ENCODE peak calls at places on chromosomes 7 and 10, in nine cellular contexts. R, H, C, V, B, W, G, L and U are unnamed samples.

GRCh38 chr7:100825215-100825671 is 2.1 kb downstream of the EPHB4 start:
- DNase-seq in V (no peak), H (no peak), R (no peak), B (no peak), C (peak), W (peak), G (no peak), L (no peak), U (no peak)

GRCh38 chr7:158431941-158432347 is 155.7 kb downstream of the PTPRN2 start:
- DNase-seq in B (no peak), R (no peak), L (no peak), V (no peak), C (no peak), H (no peak), G (no peak), W (peak), U (peak)

GRCh38 chr7:95798401-95798930 is 26.1 kb downstream of the DYNC1I1 start:
- DNase-seq in B (no peak), V (no peak), R (no peak), C (no peak), L (no peak), W (no peak), G (no peak), H (no peak), U (no peak)

GRCh38 chr7:47330561-47331178 is 251.2 kb downstream of the TNS3 start:
- DNase-seq in C (no peak), H (no peak), B (peak), W (no peak), V (no peak), L (no peak), R (no peak), G (no peak), U (no peak)

GRCh38 chr10:79262959-79263746 is 84.1 kb upstream of the PPIF start:
- DNase-seq in G (no peak), L (no peak), V (no peak), R (no peak), B (no peak), W (no peak), C (no peak), H (no peak), U (no peak)

GRCh38 chr7:24216576-24217116 is 67.3 kb upstream of the NPY start:
- DNase-seq in R (no peak), H (no peak), G (peak), L (no peak), W (no peak), B (no peak), V (no peak), C (no peak), U (no peak)

GRCh38 chr7:99975782-99976521 is at the start of gene AZGP1:
- DNase-seq in C (peak), G (peak), W (peak), L (no peak), B (no peak), R (no peak), H (no peak), V (no peak), U (no peak)

GRCh38 chr10:80277016-80277415 is 12.4 kb downstream of the MAT1A start:
- DNase-seq in C (peak), H (no peak), V (no peak), G (no peak), R (no peak), L (no peak), W (no peak), B (no peak), U (peak)